ENCODE peak calls at places on chromosomes 4 and X, in five cellular contexts. One of them, this sample, is unnamed.

GRCh38 chr4:1515156-1515555 is 108.9 kb upstream of the NKX1-1 start:
- DNase-seq in IMR-90: no peak
- DNase-seq in PC-3: no peak
- DNase-seq in kidney: no peak
- DNase-seq in MM.1S: no peak
- DNase-seq in this sample: no peak

GRCh38 chrX:53795583-53795982 is 109.1 kb upstream of the HUWE1 start:
- DNase-seq in IMR-90: peak; percentile 3
- DNase-seq in PC-3: no peak
- DNase-seq in kidney: no peak
- DNase-seq in MM.1S: no peak
- DNase-seq in this sample: no peak

GRCh38 chrX:66638591-66639500 is at the start of gene EDA2R:
- DNase-seq in IMR-90: peak; percentile 87
- DNase-seq in PC-3: no peak
- DNase-seq in kidney: no peak
- DNase-seq in MM.1S: peak; percentile 71
- DNase-seq in this sample: peak; percentile 30

GRCh38 chr4:124079174-124079780 is 633.3 kb downstream of the ANKRD50 start:
- DNase-seq in IMR-90: peak; percentile 66
- DNase-seq in PC-3: peak; percentile 2
- DNase-seq in kidney: no peak
- DNase-seq in MM.1S: no peak
- DNase-seq in this sample: no peak

GRCh38 chr4:112379306-112379705 is 82.1 kb downstream of the ALPK1 start:
- DNase-seq in IMR-90: no peak
- DNase-seq in PC-3: no peak
- DNase-seq in kidney: no peak
- DNase-seq in MM.1S: no peak
- DNase-seq in this sample: no peak

GRCh38 chrX:25721564-25721963 is 416.6 kb upstream of the MAGEB18 start:
- DNase-seq in IMR-90: no peak
- DNase-seq in PC-3: peak; percentile 3
- DNase-seq in kidney: no peak
- DNase-seq in MM.1S: peak; percentile 21
- DNase-seq in this sample: peak; percentile 40

GRCh38 chrX:71910526-71911022 is at the start of gene NHSL2:
- DNase-seq in IMR-90: peak; percentile 6
- DNase-seq in PC-3: no peak
- DNase-seq in kidney: no peak
- DNase-seq in MM.1S: peak; percentile 50
- DNase-seq in this sample: no peak

GRCh38 chr4:48681856-48682255 is 98.2 kb downstream of the FRYL start:
- DNase-seq in IMR-90: peak; percentile 52
- DNase-seq in PC-3: peak; percentile 33
- DNase-seq in kidney: no peak
- DNase-seq in MM.1S: peak; percentile 52
- DNase-seq in this sample: peak; percentile 73

GRCh38 chrX:82756272-82756671 is 751.8 kb upstream of the POU3F4 start:
- DNase-seq in IMR-90: no peak
- DNase-seq in PC-3: peak; percentile 48
- DNase-seq in kidney: no peak
- DNase-seq in MM.1S: no peak
- DNase-seq in this sample: no peak

GRCh38 chr4:97530676-97531075 is 612.6 kb downstream of the STPG2 start:
- DNase-seq in IMR-90: no peak
- DNase-seq in PC-3: no peak
- DNase-seq in kidney: no peak
- DNase-seq in MM.1S: no peak
- DNase-seq in this sample: peak; percentile 61

GRCh38 chr4:7244343-7244680 is 52.0 kb downstream of the SORCS2 start:
- DNase-seq in IMR-90: no peak
- DNase-seq in PC-3: no peak
- DNase-seq in kidney: peak; percentile 42
- DNase-seq in MM.1S: no peak
- DNase-seq in this sample: no peak

GRCh38 chrX:102345916-102346315 is 93.9 kb downstream of the NXF2B start:
- DNase-seq in IMR-90: peak; percentile 34
- DNase-seq in PC-3: peak; percentile 70
- DNase-seq in kidney: no peak
- DNase-seq in MM.1S: peak; percentile 51
- DNase-seq in this sample: peak; percentile 34

GRCh38 chrX:17592117-17592516 is 145.2 kb upstream of the SCML1 start:
- DNase-seq in IMR-90: peak; percentile 27
- DNase-seq in PC-3: peak; percentile 17
- DNase-seq in kidney: no peak
- DNase-seq in MM.1S: no peak
- DNase-seq in this sample: peak; percentile 53

GRCh38 chrX:114267127-114267526 is 316.8 kb upstream of the HTR2C start:
- DNase-seq in IMR-90: no peak
- DNase-seq in PC-3: no peak
- DNase-seq in kidney: no peak
- DNase-seq in MM.1S: no peak
- DNase-seq in this sample: no peak

GRCh38 chr4:84394386-84394785 is 104.7 kb downstream of the NKX6-1 start:
- DNase-seq in IMR-90: no peak
- DNase-seq in PC-3: no peak
- DNase-seq in kidney: no peak
- DNase-seq in MM.1S: no peak
- DNase-seq in this sample: no peak

GRCh38 chr4:151152033-151152432 is 52.6 kb downstream of the RPS3A start:
- DNase-seq in IMR-90: no peak
- DNase-seq in PC-3: no peak
- DNase-seq in kidney: no peak
- DNase-seq in MM.1S: no peak
- DNase-seq in this sample: no peak

GRCh38 chr4:88587285-88587684 is 5.0 kb upstream of the HERC3 start:
- DNase-seq in IMR-90: no peak
- DNase-seq in PC-3: no peak
- DNase-seq in kidney: no peak
- DNase-seq in MM.1S: no peak
- DNase-seq in this sample: no peak

GRCh38 chr4:31918891-31919290 is 1198.7 kb downstream of the PCDH7 start:
- DNase-seq in IMR-90: no peak
- DNase-seq in PC-3: no peak
- DNase-seq in kidney: no peak
- DNase-seq in MM.1S: no peak
- DNase-seq in this sample: no peak

GRCh38 chr4:85092536-85092935 is 126.0 kb upstream of the WDFY3 start:
- DNase-seq in IMR-90: no peak
- DNase-seq in PC-3: no peak
- DNase-seq in kidney: no peak
- DNase-seq in MM.1S: no peak
- DNase-seq in this sample: no peak

GRCh38 chr4:111979921-111980320 is 165.3 kb upstream of the FAM241A start:
- DNase-seq in IMR-90: no peak
- DNase-seq in PC-3: peak; percentile 8
- DNase-seq in kidney: no peak
- DNase-seq in MM.1S: no peak
- DNase-seq in this sample: no peak

GRCh38 chr4:99349338-99349737 is 3.2 kb downstream of the ADH1C start:
- DNase-seq in IMR-90: no peak
- DNase-seq in PC-3: no peak
- DNase-seq in kidney: no peak
- DNase-seq in MM.1S: no peak
- DNase-seq in this sample: no peak

GRCh38 chr4:19927381-19927780 is 324.3 kb upstream of the SLIT2 start:
- DNase-seq in IMR-90: peak; percentile 34
- DNase-seq in PC-3: no peak
- DNase-seq in kidney: no peak
- DNase-seq in MM.1S: no peak
- DNase-seq in this sample: no peak

GRCh38 chrX:21132686-21133393 is 241.4 kb upstream of the CNKSR2 start:
- DNase-seq in IMR-90: no peak
- DNase-seq in PC-3: no peak
- DNase-seq in kidney: no peak
- DNase-seq in MM.1S: no peak
- DNase-seq in this sample: no peak

GRCh38 chr4:122045533-122045932 is 93.7 kb upstream of the TRPC3 start:
- DNase-seq in IMR-90: peak; percentile 96
- DNase-seq in PC-3: peak; percentile 97
- DNase-seq in kidney: no peak
- DNase-seq in MM.1S: no peak
- DNase-seq in this sample: peak; percentile 78

GRCh38 chr4:10640535-10641159 is 43.9 kb downstream of the CLNK start:
- DNase-seq in IMR-90: no peak
- DNase-seq in PC-3: no peak
- DNase-seq in kidney: no peak
- DNase-seq in MM.1S: no peak
- DNase-seq in this sample: no peak

GRCh38 chr4:86114563-86114962 is 245.3 kb downstream of the MAPK10 start:
- DNase-seq in IMR-90: no peak
- DNase-seq in PC-3: no peak
- DNase-seq in kidney: peak; percentile 30
- DNase-seq in MM.1S: no peak
- DNase-seq in this sample: no peak

GRCh38 chr4:86118696-86119095 is 241.2 kb downstream of the MAPK10 start:
- DNase-seq in IMR-90: no peak
- DNase-seq in PC-3: no peak
- DNase-seq in kidney: no peak
- DNase-seq in MM.1S: no peak
- DNase-seq in this sample: no peak

DNA sequence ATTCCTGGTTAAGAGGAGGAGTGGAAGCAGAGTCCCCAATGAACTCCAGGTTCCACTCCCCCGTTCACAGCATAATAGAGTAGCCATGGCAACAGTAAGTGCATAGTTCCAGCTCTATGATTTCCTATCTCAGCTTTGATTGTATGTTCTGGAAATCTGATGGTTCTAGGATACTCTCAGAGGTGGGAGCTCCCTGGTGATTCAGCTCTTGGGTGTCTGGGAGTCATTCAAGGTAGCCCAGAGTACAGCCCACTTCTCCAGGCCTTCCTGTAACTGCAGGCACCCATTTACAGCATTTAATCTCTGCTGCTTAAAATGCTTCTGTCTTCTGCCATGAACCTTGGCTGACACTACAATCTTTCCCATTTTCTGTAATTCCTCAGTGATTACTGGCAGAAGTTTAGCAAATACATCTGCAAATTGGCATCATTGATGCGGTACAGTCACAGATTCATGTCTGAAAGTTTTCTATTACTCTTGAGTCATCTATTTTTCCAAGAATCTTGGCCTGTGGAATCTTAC is 242.0 kb downstream of the MAPK10 start:
- DNase-seq in IMR-90: peak; percentile 84
- DNase-seq in PC-3: peak; percentile 18
- DNase-seq in kidney: no peak
- DNase-seq in MM.1S: no peak
- DNase-seq in this sample: no peak
- H3K9ac ChIP-seq in IMR-90: no peak overlapping the region
- H3K9ac ChIP-seq in PC-3: no peak overlapping the region
- H3K9ac ChIP-seq in kidney: no peak overlapping the region
- H3K9ac ChIP-seq in MM.1S: no peak overlapping the region
- H3K9ac ChIP-seq in this sample: no peak overlapping the region

DNA sequence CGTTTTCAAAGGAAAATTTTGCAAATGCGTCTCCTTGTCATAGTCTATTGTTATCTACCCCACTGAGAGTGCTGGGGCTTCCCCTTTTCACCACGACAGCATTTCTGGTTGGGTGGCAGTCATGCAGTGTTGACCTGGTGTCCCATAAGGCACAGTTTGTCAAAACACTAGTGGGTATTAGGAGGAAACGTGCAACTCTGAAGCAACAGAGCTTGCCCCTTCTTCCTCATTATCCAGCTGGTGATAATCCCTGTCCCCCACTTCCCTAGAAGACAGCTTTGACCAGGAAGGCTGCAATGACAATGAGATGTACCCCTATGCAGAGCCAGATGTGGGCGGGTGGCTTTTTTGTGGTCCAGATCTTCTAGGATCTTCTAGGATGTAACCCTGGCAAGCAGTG is 1.8 kb downstream of the TBC1D1 start:
- DNase-seq in IMR-90: no peak
- DNase-seq in PC-3: no peak
- DNase-seq in kidney: no peak
- DNase-seq in MM.1S: peak; percentile 15
- DNase-seq in this sample: no peak
- H3K4me1 ChIP-seq in IMR-90: no peaks in the 10 kb centered on the region
- H3K4me1 ChIP-seq in PC-3: no peaks in the 10 kb centered on the region
- H3K4me1 ChIP-seq in kidney: peaks cover 9% of the 10 kb centered on the region
- H3K4me1 ChIP-seq in MM.1S: peaks cover 12% of the 10 kb centered on the region
- H3K4me1 ChIP-seq in this sample: peaks cover 7% of the 10 kb centered on the region

GRCh38 chrX:65637335-65637734 is 30.1 kb upstream of the MSN start:
- DNase-seq in IMR-90: no peak
- DNase-seq in PC-3: no peak
- DNase-seq in kidney: no peak
- DNase-seq in MM.1S: no peak
- DNase-seq in this sample: no peak

GRCh38 chrX:65635824-65636223 is 31.6 kb upstream of the MSN start:
- DNase-seq in IMR-90: no peak
- DNase-seq in PC-3: no peak
- DNase-seq in kidney: no peak
- DNase-seq in MM.1S: no peak
- DNase-seq in this sample: no peak

GRCh38 chrX:65630771-65631170 is 36.7 kb upstream of the MSN start:
- DNase-seq in IMR-90: no peak
- DNase-seq in PC-3: no peak
- DNase-seq in kidney: no peak
- DNase-seq in MM.1S: no peak
- DNase-seq in this sample: no peak

GRCh38 chrX:65635371-65635770 is 32.1 kb upstream of the MSN start:
- DNase-seq in IMR-90: no peak
- DNase-seq in PC-3: no peak
- DNase-seq in kidney: no peak
- DNase-seq in MM.1S: no peak
- DNase-seq in this sample: no peak

DNA sequence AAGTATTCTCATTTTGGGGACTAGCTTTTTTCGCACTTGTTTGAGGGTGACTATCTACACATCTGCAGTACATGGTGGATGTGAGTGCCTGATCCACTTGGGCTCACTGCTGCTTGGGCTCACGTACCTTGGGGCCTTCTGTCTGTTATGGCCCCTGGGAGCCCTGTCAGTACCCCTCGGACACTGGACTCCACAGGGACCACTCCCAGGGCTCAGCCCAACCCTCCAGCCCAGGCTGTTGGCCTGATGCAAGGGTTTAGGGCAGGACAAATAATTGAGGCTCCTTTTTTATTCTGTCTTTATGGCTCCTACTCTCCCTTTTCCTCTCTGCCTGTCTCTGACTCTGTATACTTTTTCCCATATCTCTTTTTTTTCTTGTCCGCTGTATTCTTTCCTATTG is 32.7 kb upstream of the MSN start:
- DNase-seq in IMR-90: no peak
- DNase-seq in PC-3: no peak
- DNase-seq in kidney: no peak
- DNase-seq in MM.1S: no peak
- DNase-seq in this sample: no peak
- H3K9ac ChIP-seq in IMR-90: no peak overlapping the region
- H3K9ac ChIP-seq in PC-3: no peak overlapping the region
- H3K9ac ChIP-seq in kidney: no peak overlapping the region
- H3K9ac ChIP-seq in MM.1S: no peak overlapping the region
- H3K9ac ChIP-seq in this sample: no peak overlapping the region

DNA sequence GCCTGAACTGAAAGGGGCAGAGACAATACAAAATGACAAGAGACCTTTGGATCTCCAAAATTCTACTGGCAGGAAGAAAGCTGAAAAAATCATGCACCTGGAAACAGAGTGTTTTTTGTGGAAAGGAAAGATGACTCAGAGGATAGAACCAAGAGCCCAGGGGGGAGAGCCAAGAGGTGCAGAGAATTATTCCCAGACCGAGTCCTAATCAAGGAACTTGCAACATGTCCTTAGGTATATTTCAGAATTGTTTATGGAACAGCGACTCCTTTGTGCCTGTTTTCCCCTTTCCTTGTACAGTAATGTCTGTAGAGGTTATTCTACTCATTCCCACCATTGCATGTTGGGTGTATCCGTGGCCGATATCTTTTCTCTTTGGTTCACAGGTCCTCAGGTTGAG is 71.7 kb downstream of the YIPF6 start:
- DNase-seq in IMR-90: no peak
- DNase-seq in PC-3: peak; percentile 26
- DNase-seq in kidney: no peak
- DNase-seq in MM.1S: no peak
- DNase-seq in this sample: no peak
- H3K4me1 ChIP-seq in IMR-90: no peaks in the 10 kb centered on the region
- H3K4me1 ChIP-seq in PC-3: peaks cover 26% of the 10 kb centered on the region
- H3K4me1 ChIP-seq in kidney: no peaks in the 10 kb centered on the region
- H3K4me1 ChIP-seq in MM.1S: no peaks in the 10 kb centered on the region
- H3K4me1 ChIP-seq in this sample: no peaks in the 10 kb centered on the region

This sample was measured in endothelial cell of umbilical vein.